ENCODE peak calls at places on chromosomes 13 and 19, in eight cellular contexts. A is Kasumi-1; W is GM19239; M is stimulated activated CD4-positive, alpha-beta T cell treated with anti-CD3 and anti-CD28 coated beads, TNF-alpha, amount 100 ng/mL, for 48 hours; S is activated T-helper 1 cell treated with anti-CD3 and anti-CD28 coated beads, Interleukin-12 subunit alpha, Interleukin-12 subunit beta, Interleukin-2, Interleukin-4 antibody, amounts not matched to agents 30 ng/mL and 10 ng/mL and 1 ng/mL, durations not matched to agents 14 hours and 24 hours and 36 hours; X is germinal center; K is EL; R is astrocyte of the spinal cord. B is an unnamed sample.

GRCh38 chr19:45160870-45161714 is at the start of gene NKPD1:
- DNase-seq in A (no peak), W (no peak), M (no peak), S (no peak), X (no peak), K (no peak), R (no peak), B (peak)

GRCh38 chr19:11421607-11422098 is 2.5 kb upstream of the RGL3 start:
- DNase-seq in A (no peak), W (peak), M (no peak), S (peak), X (peak), K (peak), R (no peak), B (peak)

GRCh38 chr13:30711375-30711774 is 24.0 kb upstream of the ALOX5AP start:
- DNase-seq in A (no peak), W (no peak), M (no peak), S (no peak), X (no peak), K (no peak), R (peak), B (no peak)

GRCh38 chr13:35888327-35888940 is 242.7 kb downstream of the DCLK1 start:
- DNase-seq in A (no peak), W (no peak), M (no peak), S (no peak), X (no peak), K (no peak), R (no peak), B (no peak)

GRCh38 chr13:108574856-108575255 is 54.6 kb upstream of the MYO16 start:
- DNase-seq in A (no peak), W (no peak), M (no peak), S (no peak), X (no peak), K (no peak), R (no peak), B (no peak)

GRCh38 chr19:2043269-2043641 is 7.8 kb downstream of the MKNK2 start:
- DNase-seq in A (no peak), W (no peak), M (no peak), S (no peak), X (no peak), K (no peak), R (no peak), B (peak)

GRCh38 chr19:12847159-12848139 is 9.1 kb downstream of the MAST1 start:
- DNase-seq in A (peak), W (peak), M (peak), S (peak), X (peak), K (peak), R (peak), B (peak)

GRCh38 chr13:48156466-48156865 is 61.6 kb upstream of the MED4 start:
- DNase-seq in A (no peak), W (no peak), M (peak), S (peak), X (peak), K (no peak), R (no peak), B (peak)

GRCh38 chr13:96089749-96090239 is at the start of gene HS6ST3:
- DNase-seq in A (peak), W (no peak), M (no peak), S (no peak), X (peak), K (peak), R (peak), B (no peak)

GRCh38 chr19:14337510-14337909 is 43.7 kb upstream of the ADGRE5 start:
- DNase-seq in A (peak), W (no peak), M (no peak), S (no peak), X (peak), K (no peak), R (no peak), B (no peak)

GRCh38 chr13:74200081-74200480 is 65.9 kb upstream of the KLF12 start:
- DNase-seq in A (no peak), W (no peak), M (no peak), S (no peak), X (no peak), K (peak), R (peak), B (no peak)

GRCh38 chr19:32870154-32870573 is 597 bp upstream of the SLC7A9 start:
- DNase-seq in A (no peak), W (no peak), M (no peak), S (no peak), X (no peak), K (no peak), R (no peak), B (peak)

GRCh38 chr13:40442826-40443225 is 223.6 kb downstream of the FOXO1 start:
- DNase-seq in A (no peak), W (no peak), M (no peak), S (no peak), X (no peak), K (peak), R (no peak), B (no peak)

GRCh38 chr19:958967-959685 is 25.0 kb upstream of the WDR18 start:
- DNase-seq in A (no peak), W (no peak), M (peak), S (no peak), X (no peak), K (peak), R (peak), B (no peak)

GRCh38 chr19:3058821-3059314 is 3.4 kb downstream of the TLE5 start:
- DNase-seq in A (no peak), W (no peak), M (no peak), S (no peak), X (no peak), K (no peak), R (no peak), B (no peak)

GRCh38 chr19:3725640-3726310 is 17.6 kb downstream of the TJP3 start:
- DNase-seq in A (no peak), W (no peak), M (no peak), S (no peak), X (no peak), K (peak), R (no peak), B (peak)

GRCh38 chr13:113053801-113054604 is 51.6 kb upstream of the F7 start:
- DNase-seq in A (no peak), W (no peak), M (no peak), S (no peak), X (no peak), K (no peak), R (no peak), B (no peak)

GRCh38 chr19:44820648-44821609 is 12.0 kb downstream of the BCAM start:
- DNase-seq in A (no peak), W (no peak), M (no peak), S (no peak), X (no peak), K (no peak), R (no peak), B (no peak)

B was measured in ureter.